ENCODE peak calls at places on chromosomes 1 and 21, in five cellular contexts. Y is K562, V is GM06990, U is uterus, W is GM23248. O is an unnamed sample.

GRCh38 chr21:24225432-24225831 is 1381.8 kb downstream of the MRPL39 start:
- DNase-seq in Y (no peak), V (no peak), U (no peak), W (no peak), O (no peak)

GRCh38 chr1:34847094-34847493 is 12.5 kb downstream of the SMIM12 start:
- DNase-seq in Y (no peak), V (no peak), U (no peak), W (no peak), O (no peak)

GRCh38 chr1:162687870-162688269 is 55.6 kb downstream of the DDR2 start:
- DNase-seq in Y (no peak), V (no peak), U (no peak), W (peak), O (no peak)

GRCh38 chr1:106921186-106921585 is 135.3 kb upstream of the PRMT6 start:
- DNase-seq in Y (no peak), V (no peak), U (no peak), W (peak), O (no peak)

GRCh38 chr1:159428536-159428935 is 3.5 kb upstream of the OR10J4 start:
- DNase-seq in Y (no peak), V (no peak), U (no peak), W (peak), O (no peak)

GRCh38 chr1:99546432-99547416 is 99.2 kb upstream of the PALMD start:
- DNase-seq in Y (no peak), V (no peak), U (no peak), W (peak), O (no peak)

GRCh38 chr1:11944358-11944981 is 10.0 kb downstream of the PLOD1 start:
- DNase-seq in Y (no peak), V (no peak), U (no peak), W (no peak), O (no peak)

GRCh38 chr1:183063349-183063748 is 40.1 kb downstream of the LAMC1 start:
- DNase-seq in Y (no peak), V (no peak), U (no peak), W (no peak), O (no peak)

GRCh38 chr1:45327644-45328515 is 1.2 kb downstream of the HPDL start:
- DNase-seq in Y (peak), V (peak), U (no peak), W (no peak), O (no peak)

GRCh38 chr1:94143809-94144176 is 22.8 kb upstream of the ABCA4 start:
- DNase-seq in Y (no peak), V (no peak), U (no peak), W (no peak), O (no peak)

GRCh38 chr1:221227460-221227859 is 348.2 kb downstream of the HLX start:
- DNase-seq in Y (no peak), V (no peak), U (no peak), W (no peak), O (no peak)